ENCODE peak calls at places on chromosome 21, in five cellular contexts. N, F, O, W and A are unnamed samples.

GRCh38 chr21:42461185-42461520 is 34.9 kb downstream of the RSPH1 start:
- DNase-seq in F (no peak), N (no peak), W (no peak), O (no peak), A (no peak)

GRCh38 chr21:39637197-39637970 is 24.6 kb downstream of the B3GALT5 start:
- DNase-seq in W (no peak), F (no peak), O (no peak), N (no peak), A (peak; percentile 64)

GRCh38 chr21:33640697-33641338 is 723 bp downstream of the CRYZL1 start:
- DNase-seq in O (no peak), F (peak; percentile 43), N (peak; percentile 53), W (no peak), A (no peak)

GRCh38 chr21:41630249-41630648 is 122.3 kb upstream of the TMPRSS2 start:
- DNase-seq in F (peak; percentile 48), O (no peak), N (peak; percentile 91), W (no peak), A (no peak)

GRCh38 chr21:42038826-42039425 is 28.8 kb upstream of the ZBTB21 start:
- DNase-seq in N (peak; percentile 65), W (no peak), O (no peak), F (no peak), A (no peak)

GRCh38 chr21:36504067-36505058 is 24.4 kb upstream of the CLDN14 start:
- DNase-seq in W (peak; percentile 39), N (peak; percentile 44), O (no peak), F (peak; percentile 78), A (no peak)

GRCh38 chr21:39141502-39141901 is 41.7 kb downstream of the PSMG1 start:
- DNase-seq in F (no peak), W (no peak), O (no peak), N (peak; percentile 59), A (no peak)

GRCh38 chr21:29378814-29379213 is 80.1 kb downstream of the BACH1 start:
- DNase-seq in O (no peak), W (no peak), F (peak; percentile 78), N (no peak), A (no peak)

GRCh38 chr21:14589855-14590563 is 43.9 kb upstream of the SAMSN1 start:
- DNase-seq in F (no peak), O (no peak), W (no peak), N (no peak), A (no peak)

GRCh38 chr21:40186036-40186435 is 318.8 kb downstream of the PCP4 start:
- DNase-seq in W (no peak), N (no peak), O (no peak), F (no peak), A (no peak)

GRCh38 chr21:31716106-31716505 is 15.8 kb downstream of the SCAF4 start:
- DNase-seq in F (no peak), N (no peak), O (no peak), W (no peak), A (no peak)

GRCh38 chr21:31711745-31712144 is 20.2 kb downstream of the SCAF4 start:
- DNase-seq in W (no peak), F (peak; percentile 87), O (no peak), N (no peak), A (no peak)

GRCh38 chr21:31713115-31713514 is 18.8 kb downstream of the SCAF4 start:
- DNase-seq in F (no peak), N (no peak), W (no peak), O (no peak), A (no peak)

GRCh38 chr21:31713973-31714740 is 17.8 kb downstream of the SCAF4 start:
- DNase-seq in F (peak; percentile 77), N (peak; percentile 34), W (no peak), O (no peak), A (no peak)

GRCh38 chr21:31714741-31715365 is 17.1 kb downstream of the SCAF4 start:
- DNase-seq in O (no peak), F (peak; percentile 43), W (no peak), N (no peak), A (no peak)
- H2BK12ac ChIP-seq in O (no peak overlapping the region), F (no peak overlapping the region), W (no peak overlapping the region), N (no peak overlapping the region), A (no peak overlapping the region)

GRCh38 chr21:35111531-35111930 is 62.4 kb upstream of the RUNX1 start:
- DNase-seq in F (no peak), N (no peak), W (no peak), O (no peak), A (no peak)
- H2BK12ac ChIP-seq in F (no peak overlapping the region), N (peak overlapping the region; percentile 56), W (no peak overlapping the region), O (no peak overlapping the region), A (no peak overlapping the region)

DNA sequence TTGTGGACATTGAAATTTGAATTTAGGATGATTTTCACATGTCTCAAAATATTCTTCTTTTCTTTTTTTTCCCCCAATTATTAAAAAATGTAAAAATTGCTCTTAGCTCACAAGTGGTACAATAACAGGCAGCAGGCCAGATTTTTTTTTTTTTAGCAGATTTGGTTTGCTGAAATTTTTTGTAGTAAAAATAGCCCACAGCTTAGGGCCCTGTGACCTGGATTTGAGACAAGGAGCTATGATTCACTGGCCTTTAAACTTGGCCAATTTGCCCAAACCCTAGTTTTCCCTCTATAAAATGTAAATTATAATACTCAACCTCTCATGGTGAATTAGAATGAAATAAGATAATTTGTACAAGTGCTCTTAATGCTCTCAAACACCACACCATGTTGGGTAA is 253.8 kb downstream of the DYRK1A start:
- DNase-seq in O (no peak), W (no peak), N (no peak), F (no peak), A (no peak)
- H2BK12ac ChIP-seq in O (no peak overlapping the region), W (no peak overlapping the region), N (no peak overlapping the region), F (no peak overlapping the region), A (no peak overlapping the region)

DNA sequence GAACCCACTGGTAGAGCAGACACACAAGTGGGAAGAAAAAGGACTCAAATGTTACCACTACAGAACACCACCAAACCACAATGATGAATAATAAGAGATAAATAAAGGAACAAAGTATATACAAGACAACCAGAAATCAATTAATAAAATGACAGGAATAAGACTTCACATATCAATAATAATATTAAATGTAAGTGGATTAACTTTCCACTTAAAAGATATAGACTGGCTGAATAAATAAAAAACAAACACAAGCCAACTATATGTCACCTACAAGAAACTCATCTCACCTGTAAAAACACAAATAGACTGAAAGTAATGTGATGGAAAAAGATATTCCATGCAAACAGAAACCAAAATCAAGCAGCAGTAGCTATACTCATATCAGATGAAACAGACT is 6.9 kb upstream of the CLIC6 start:
- DNase-seq in N (no peak), F (no peak), O (no peak), W (no peak), A (no peak)
- H2BK12ac ChIP-seq in N (no peak overlapping the region), F (no peak overlapping the region), O (no peak overlapping the region), W (no peak overlapping the region), A (no peak overlapping the region)

DNA sequence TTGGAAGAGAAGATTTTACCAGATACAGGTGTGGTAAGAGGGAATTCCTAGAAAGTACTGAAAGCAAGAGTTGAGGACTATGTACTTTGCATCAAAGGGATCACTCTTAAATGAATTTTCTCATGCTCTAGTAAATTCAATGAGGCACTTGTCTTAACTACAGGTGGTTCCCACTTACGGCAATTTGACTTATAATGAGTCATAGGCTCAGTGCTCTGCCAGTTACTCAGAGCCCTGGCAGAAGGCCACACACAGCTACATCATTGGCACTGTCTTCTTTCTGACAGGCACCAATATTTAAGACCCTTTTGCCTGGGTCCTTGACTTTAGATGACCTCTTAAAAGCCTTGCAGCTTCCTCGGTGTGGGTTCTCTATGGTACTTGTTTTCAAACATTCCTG is 15.9 kb upstream of the ADAMTS5 start:
- DNase-seq in F (no peak), N (no peak), O (no peak), W (no peak), A (no peak)
- H2BK12ac ChIP-seq in F (no peak overlapping the region), N (no peak overlapping the region), O (no peak overlapping the region), W (no peak overlapping the region), A (no peak overlapping the region)

DNA sequence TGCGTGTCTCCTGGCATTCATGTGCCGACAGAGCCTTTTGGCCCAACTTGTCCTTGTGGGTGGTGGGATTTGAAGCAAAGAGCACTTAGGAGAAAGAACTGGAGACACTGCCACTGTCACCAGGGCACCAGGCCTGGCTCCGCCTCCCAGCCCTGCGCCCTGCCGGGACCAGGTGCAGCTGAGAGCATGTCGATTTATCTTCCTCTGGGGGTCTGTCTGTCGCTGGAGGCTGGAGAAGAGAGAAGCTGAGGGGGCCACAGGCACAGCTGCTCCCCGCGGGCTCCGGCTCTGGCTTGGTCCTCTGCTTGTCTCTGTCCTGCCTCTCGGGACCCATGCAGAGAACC is 28.2 kb downstream of the PCNT start:
- DNase-seq in N (no peak), W (no peak), F (no peak), O (no peak), A (no peak)
- H2BK12ac ChIP-seq in N (no peak overlapping the region), W (no peak overlapping the region), F (no peak overlapping the region), O (no peak overlapping the region), A (no peak overlapping the region)

DNA sequence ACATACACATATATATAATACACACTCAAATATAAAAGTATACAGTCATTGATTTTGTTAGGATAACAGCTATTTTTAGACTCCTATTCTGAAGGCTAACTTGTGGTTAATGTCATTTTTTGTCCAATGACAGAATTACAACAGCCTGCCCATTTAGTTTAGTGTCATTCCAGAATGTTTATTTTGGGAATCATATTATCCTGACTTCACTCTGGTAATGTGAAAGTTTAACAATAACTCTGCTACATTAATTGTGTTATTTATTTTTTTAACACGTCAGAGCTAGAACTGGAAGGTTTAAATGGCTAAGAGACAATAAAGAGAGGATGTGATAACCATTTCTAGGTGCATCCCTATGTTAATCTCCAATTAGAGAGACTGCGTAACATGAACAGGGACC is 648.1 kb downstream of the USP25 start:
- DNase-seq in F (no peak), N (peak; percentile 13), W (no peak), O (no peak), A (no peak)
- H2BK12ac ChIP-seq in F (no peak overlapping the region), N (no peak overlapping the region), W (no peak overlapping the region), O (no peak overlapping the region), A (no peak overlapping the region)

DNA sequence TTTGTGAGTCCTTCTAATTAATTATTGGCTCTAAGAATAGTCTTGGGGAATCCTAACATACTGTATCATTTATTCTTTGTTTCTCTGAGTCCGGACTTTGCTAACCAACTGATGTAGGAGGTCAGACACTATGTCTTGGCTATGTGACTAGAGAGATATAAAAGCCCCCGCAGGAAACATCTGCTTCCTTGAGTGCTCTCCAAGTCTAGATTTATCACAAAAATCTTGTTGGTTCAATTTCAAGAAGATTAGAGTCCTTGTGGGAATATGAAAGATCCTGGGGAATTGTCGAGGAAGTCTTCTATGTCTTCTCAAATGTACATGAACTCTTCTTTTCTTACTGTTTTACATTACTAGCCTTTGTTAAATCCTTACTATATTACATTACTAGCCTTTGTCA is 1712.5 kb downstream of the NCAM2 start:
- DNase-seq in N (no peak), W (no peak), O (no peak), F (no peak), A (no peak)
- H2BK12ac ChIP-seq in N (no peak overlapping the region), W (no peak overlapping the region), O (no peak overlapping the region), F (no peak overlapping the region), A (no peak overlapping the region)